ENCODE peak calls at places on chromosomes 4 and X, in ten cellular contexts. One of them, this sample, is unnamed.

GRCh38 chr4:39936565-39937418 is 40.9 kb downstream of the PDS5A start:
- DNase-seq in nephron progenitor cell: no peak
- DNase-seq in transverse colon: no peak
- DNase-seq in ureter: no peak
- DNase-seq in C1 segment of cervical spinal cord: no peak
- DNase-seq in ecto neural progenitor cell: no peak
- DNase-seq in tibial artery: no peak
- DNase-seq in left ventricle myocardium inferior: no peak
- DNase-seq in skeletal muscle cell: no peak
- DNase-seq in LoVo: no peak
- DNase-seq in this sample: no peak

GRCh38 chr4:187218705-187219245 is 495.1 kb upstream of the FAT1 start:
- DNase-seq in nephron progenitor cell: no peak
- DNase-seq in transverse colon: no peak
- DNase-seq in ureter: no peak
- DNase-seq in C1 segment of cervical spinal cord: no peak
- DNase-seq in ecto neural progenitor cell: no peak
- DNase-seq in tibial artery: no peak
- DNase-seq in left ventricle myocardium inferior: no peak
- DNase-seq in skeletal muscle cell: no peak
- DNase-seq in LoVo: no peak
- DNase-seq in this sample: no peak

GRCh38 chr4:74394476-74395136 is 29.7 kb downstream of the EREG start:
- DNase-seq in nephron progenitor cell: no peak
- DNase-seq in transverse colon: peak; percentile 28
- DNase-seq in ureter: no peak
- DNase-seq in C1 segment of cervical spinal cord: no peak
- DNase-seq in ecto neural progenitor cell: no peak
- DNase-seq in tibial artery: no peak
- DNase-seq in left ventricle myocardium inferior: no peak
- DNase-seq in skeletal muscle cell: no peak
- DNase-seq in LoVo: peak; percentile 92
- DNase-seq in this sample: no peak

GRCh38 chrX:87003031-87003430 is 514.6 kb upstream of the KLHL4 start:
- DNase-seq in nephron progenitor cell: no peak
- DNase-seq in transverse colon: no peak
- DNase-seq in ureter: no peak
- DNase-seq in C1 segment of cervical spinal cord: no peak
- DNase-seq in ecto neural progenitor cell: no peak
- DNase-seq in tibial artery: no peak
- DNase-seq in left ventricle myocardium inferior: no peak
- DNase-seq in skeletal muscle cell: no peak
- DNase-seq in LoVo: no peak
- DNase-seq in this sample: no peak

GRCh38 chr4:118772149-118773081 is 63.5 kb downstream of the SEC24D start:
- DNase-seq in nephron progenitor cell: no peak
- DNase-seq in transverse colon: no peak
- DNase-seq in ureter: no peak
- DNase-seq in C1 segment of cervical spinal cord: no peak
- DNase-seq in ecto neural progenitor cell: no peak
- DNase-seq in tibial artery: no peak
- DNase-seq in left ventricle myocardium inferior: no peak
- DNase-seq in skeletal muscle cell: no peak
- DNase-seq in LoVo: peak; percentile 41
- DNase-seq in this sample: no peak

GRCh38 chrX:12304261-12304660 is 166.0 kb downstream of the FRMPD4 start:
- DNase-seq in nephron progenitor cell: no peak
- DNase-seq in transverse colon: no peak
- DNase-seq in ureter: no peak
- DNase-seq in C1 segment of cervical spinal cord: no peak
- DNase-seq in ecto neural progenitor cell: no peak
- DNase-seq in tibial artery: no peak
- DNase-seq in left ventricle myocardium inferior: no peak
- DNase-seq in skeletal muscle cell: peak; percentile 73
- DNase-seq in LoVo: no peak
- DNase-seq in this sample: no peak

GRCh38 chr4:1653776-1654175 is 30.3 kb downstream of the FAM53A start:
- DNase-seq in nephron progenitor cell: no peak
- DNase-seq in transverse colon: no peak
- DNase-seq in ureter: no peak
- DNase-seq in C1 segment of cervical spinal cord: no peak
- DNase-seq in ecto neural progenitor cell: no peak
- DNase-seq in tibial artery: no peak
- DNase-seq in left ventricle myocardium inferior: no peak
- DNase-seq in skeletal muscle cell: no peak
- DNase-seq in LoVo: no peak
- DNase-seq in this sample: no peak

GRCh38 chrX:15336023-15336413 is 695 bp upstream of the PIGA start:
- DNase-seq in nephron progenitor cell: peak; percentile 9
- DNase-seq in transverse colon: peak; percentile 16
- DNase-seq in ureter: no peak
- DNase-seq in C1 segment of cervical spinal cord: no peak
- DNase-seq in ecto neural progenitor cell: no peak
- DNase-seq in tibial artery: no peak
- DNase-seq in left ventricle myocardium inferior: no peak
- DNase-seq in skeletal muscle cell: peak; percentile 25
- DNase-seq in LoVo: peak; percentile 3
- DNase-seq in this sample: peak; percentile 11

GRCh38 chr4:97016186-97016945 is 1126.9 kb downstream of the STPG2 start:
- DNase-seq in nephron progenitor cell: no peak
- DNase-seq in transverse colon: no peak
- DNase-seq in ureter: no peak
- DNase-seq in C1 segment of cervical spinal cord: no peak
- DNase-seq in ecto neural progenitor cell: no peak
- DNase-seq in tibial artery: no peak
- DNase-seq in left ventricle myocardium inferior: no peak
- DNase-seq in skeletal muscle cell: no peak
- DNase-seq in LoVo: no peak
- DNase-seq in this sample: no peak

GRCh38 chr4:158538176-158538575 is 16.5 kb downstream of the RXFP1 start:
- DNase-seq in nephron progenitor cell: no peak
- DNase-seq in transverse colon: no peak
- DNase-seq in ureter: no peak
- DNase-seq in C1 segment of cervical spinal cord: no peak
- DNase-seq in ecto neural progenitor cell: no peak
- DNase-seq in tibial artery: no peak
- DNase-seq in left ventricle myocardium inferior: no peak
- DNase-seq in skeletal muscle cell: peak; percentile 14
- DNase-seq in LoVo: no peak
- DNase-seq in this sample: no peak

GRCh38 chr4:186942745-186943606 is 219.3 kb upstream of the FAT1 start:
- DNase-seq in nephron progenitor cell: peak; percentile 36
- DNase-seq in transverse colon: no peak
- DNase-seq in ureter: no peak
- DNase-seq in C1 segment of cervical spinal cord: no peak
- DNase-seq in ecto neural progenitor cell: no peak
- DNase-seq in tibial artery: no peak
- DNase-seq in left ventricle myocardium inferior: no peak
- DNase-seq in skeletal muscle cell: no peak
- DNase-seq in LoVo: peak; percentile 31
- DNase-seq in this sample: no peak

GRCh38 chrX:133654801-133655200 is 239.5 kb upstream of the GPC4 start:
- DNase-seq in nephron progenitor cell: no peak
- DNase-seq in transverse colon: no peak
- DNase-seq in ureter: no peak
- DNase-seq in C1 segment of cervical spinal cord: no peak
- DNase-seq in ecto neural progenitor cell: no peak
- DNase-seq in tibial artery: no peak
- DNase-seq in left ventricle myocardium inferior: no peak
- DNase-seq in skeletal muscle cell: no peak
- DNase-seq in LoVo: no peak
- DNase-seq in this sample: no peak

GRCh38 chr4:80407246-80407645 is 71.7 kb downstream of the CFAP299 start:
- DNase-seq in nephron progenitor cell: no peak
- DNase-seq in transverse colon: no peak
- DNase-seq in ureter: no peak
- DNase-seq in C1 segment of cervical spinal cord: no peak
- DNase-seq in ecto neural progenitor cell: no peak
- DNase-seq in tibial artery: peak; percentile 78
- DNase-seq in left ventricle myocardium inferior: no peak
- DNase-seq in skeletal muscle cell: peak; percentile 67
- DNase-seq in LoVo: no peak
- DNase-seq in this sample: no peak

GRCh38 chr4:8776366-8776765 is 95.3 kb downstream of the HMX1 start:
- DNase-seq in nephron progenitor cell: no peak
- DNase-seq in transverse colon: no peak
- DNase-seq in ureter: no peak
- DNase-seq in C1 segment of cervical spinal cord: no peak
- DNase-seq in ecto neural progenitor cell: no peak
- DNase-seq in tibial artery: no peak
- DNase-seq in left ventricle myocardium inferior: no peak
- DNase-seq in skeletal muscle cell: no peak
- DNase-seq in LoVo: no peak
- DNase-seq in this sample: no peak

GRCh38 chrX:31166416-31166815 is 94.6 kb upstream of the FTHL17 start:
- DNase-seq in nephron progenitor cell: no peak
- DNase-seq in transverse colon: no peak
- DNase-seq in ureter: no peak
- DNase-seq in C1 segment of cervical spinal cord: no peak
- DNase-seq in ecto neural progenitor cell: no peak
- DNase-seq in tibial artery: no peak
- DNase-seq in left ventricle myocardium inferior: no peak
- DNase-seq in skeletal muscle cell: no peak
- DNase-seq in LoVo: no peak
- DNase-seq in this sample: no peak

GRCh38 chrX:1500701-1501624 is 36.0 kb downstream of the P2RY8 start:
- DNase-seq in nephron progenitor cell: no peak
- DNase-seq in transverse colon: no peak
- DNase-seq in ureter: no peak
- DNase-seq in C1 segment of cervical spinal cord: no peak
- DNase-seq in ecto neural progenitor cell: no peak
- DNase-seq in tibial artery: no peak
- DNase-seq in left ventricle myocardium inferior: no peak
- DNase-seq in skeletal muscle cell: no peak
- DNase-seq in LoVo: no peak
- DNase-seq in this sample: no peak

GRCh38 chrX:40167240-40168182 is 69.8 kb upstream of the BCOR start:
- DNase-seq in nephron progenitor cell: peak; percentile 34
- DNase-seq in transverse colon: peak; percentile 44
- DNase-seq in ureter: no peak
- DNase-seq in C1 segment of cervical spinal cord: no peak
- DNase-seq in ecto neural progenitor cell: peak; percentile 68
- DNase-seq in tibial artery: no peak
- DNase-seq in left ventricle myocardium inferior: no peak
- DNase-seq in skeletal muscle cell: no peak
- DNase-seq in LoVo: no peak
- DNase-seq in this sample: peak; percentile 54

GRCh38 chr4:88177981-88178632 is 19.7 kb upstream of the ABCG2 start:
- DNase-seq in nephron progenitor cell: no peak
- DNase-seq in transverse colon: peak; percentile 24
- DNase-seq in ureter: no peak
- DNase-seq in C1 segment of cervical spinal cord: no peak
- DNase-seq in ecto neural progenitor cell: peak; percentile 58
- DNase-seq in tibial artery: peak; percentile 25
- DNase-seq in left ventricle myocardium inferior: no peak
- DNase-seq in skeletal muscle cell: peak; percentile 35
- DNase-seq in LoVo: peak; percentile 84
- DNase-seq in this sample: peak; percentile 64

GRCh38 chr4:170015285-170015684 is 10.9 kb downstream of the MFAP3L start:
- DNase-seq in nephron progenitor cell: no peak
- DNase-seq in transverse colon: no peak
- DNase-seq in ureter: peak; percentile 56
- DNase-seq in C1 segment of cervical spinal cord: peak; percentile 42
- DNase-seq in ecto neural progenitor cell: no peak
- DNase-seq in tibial artery: no peak
- DNase-seq in left ventricle myocardium inferior: no peak
- DNase-seq in skeletal muscle cell: no peak
- DNase-seq in LoVo: no peak
- DNase-seq in this sample: no peak

GRCh38 chr4:57154191-57154590 is 44.0 kb upstream of the IGFBP7 start:
- DNase-seq in nephron progenitor cell: no peak
- DNase-seq in transverse colon: no peak
- DNase-seq in ureter: no peak
- DNase-seq in C1 segment of cervical spinal cord: no peak
- DNase-seq in ecto neural progenitor cell: no peak
- DNase-seq in tibial artery: no peak
- DNase-seq in left ventricle myocardium inferior: no peak
- DNase-seq in skeletal muscle cell: no peak
- DNase-seq in LoVo: no peak
- DNase-seq in this sample: no peak

GRCh38 chr4:107945809-107946208 is 14.5 kb downstream of the CYP2U1 start:
- DNase-seq in nephron progenitor cell: no peak
- DNase-seq in transverse colon: no peak
- DNase-seq in ureter: no peak
- DNase-seq in C1 segment of cervical spinal cord: no peak
- DNase-seq in ecto neural progenitor cell: no peak
- DNase-seq in tibial artery: no peak
- DNase-seq in left ventricle myocardium inferior: no peak
- DNase-seq in skeletal muscle cell: no peak
- DNase-seq in LoVo: no peak
- DNase-seq in this sample: no peak

GRCh38 chr4:74873545-74874295 is 59.2 kb upstream of the PARM1 start:
- DNase-seq in nephron progenitor cell: no peak
- DNase-seq in transverse colon: peak; percentile 9
- DNase-seq in ureter: no peak
- DNase-seq in C1 segment of cervical spinal cord: no peak
- DNase-seq in ecto neural progenitor cell: no peak
- DNase-seq in tibial artery: no peak
- DNase-seq in left ventricle myocardium inferior: no peak
- DNase-seq in skeletal muscle cell: no peak
- DNase-seq in LoVo: no peak
- DNase-seq in this sample: no peak

GRCh38 chrX:25022499-25023325 is 6.9 kb upstream of the ARX start:
- DNase-seq in nephron progenitor cell: peak; percentile 41
- DNase-seq in transverse colon: no peak
- DNase-seq in ureter: no peak
- DNase-seq in C1 segment of cervical spinal cord: no peak
- DNase-seq in ecto neural progenitor cell: no peak
- DNase-seq in tibial artery: no peak
- DNase-seq in left ventricle myocardium inferior: no peak
- DNase-seq in skeletal muscle cell: no peak
- DNase-seq in LoVo: no peak
- DNase-seq in this sample: no peak

GRCh38 chr4:26377352-26378311 is 56.8 kb downstream of the RBPJ start:
- DNase-seq in nephron progenitor cell: no peak
- DNase-seq in transverse colon: no peak
- DNase-seq in ureter: no peak
- DNase-seq in C1 segment of cervical spinal cord: no peak
- DNase-seq in ecto neural progenitor cell: no peak
- DNase-seq in tibial artery: no peak
- DNase-seq in left ventricle myocardium inferior: no peak
- DNase-seq in skeletal muscle cell: no peak
- DNase-seq in LoVo: no peak
- DNase-seq in this sample: no peak

GRCh38 chrX:15515931-15516330 is 15.3 kb downstream of the BMX start:
- DNase-seq in nephron progenitor cell: no peak
- DNase-seq in transverse colon: no peak
- DNase-seq in ureter: no peak
- DNase-seq in C1 segment of cervical spinal cord: no peak
- DNase-seq in ecto neural progenitor cell: no peak
- DNase-seq in tibial artery: peak; percentile 18
- DNase-seq in left ventricle myocardium inferior: no peak
- DNase-seq in skeletal muscle cell: no peak
- DNase-seq in LoVo: no peak
- DNase-seq in this sample: no peak

GRCh38 chr4:37685726-37686372 is 327 bp downstream of the RELL1 start:
- DNase-seq in nephron progenitor cell: no peak
- DNase-seq in transverse colon: peak; percentile 60
- DNase-seq in ureter: peak; percentile 55
- DNase-seq in C1 segment of cervical spinal cord: no peak
- DNase-seq in ecto neural progenitor cell: no peak
- DNase-seq in tibial artery: peak; percentile 37
- DNase-seq in left ventricle myocardium inferior: peak; percentile 58
- DNase-seq in skeletal muscle cell: no peak
- DNase-seq in LoVo: peak; percentile 23
- DNase-seq in this sample: peak; percentile 41

GRCh38 chrX:24282381-24283121 is 31.3 kb downstream of the SUPT20HL2 start:
- DNase-seq in nephron progenitor cell: peak; percentile 41
- DNase-seq in transverse colon: no peak
- DNase-seq in ureter: no peak
- DNase-seq in C1 segment of cervical spinal cord: no peak
- DNase-seq in ecto neural progenitor cell: no peak
- DNase-seq in tibial artery: peak; percentile 20
- DNase-seq in left ventricle myocardium inferior: no peak
- DNase-seq in skeletal muscle cell: no peak
- DNase-seq in LoVo: no peak
- DNase-seq in this sample: no peak

GRCh38 chr4:80382090-80382832 is 46.7 kb downstream of the CFAP299 start:
- DNase-seq in nephron progenitor cell: no peak
- DNase-seq in transverse colon: no peak
- DNase-seq in ureter: no peak
- DNase-seq in C1 segment of cervical spinal cord: no peak
- DNase-seq in ecto neural progenitor cell: no peak
- DNase-seq in tibial artery: no peak
- DNase-seq in left ventricle myocardium inferior: no peak
- DNase-seq in skeletal muscle cell: no peak
- DNase-seq in LoVo: no peak
- DNase-seq in this sample: no peak

This sample was measured in WTC11.